ENCODE peak calls at places on chromosomes 7 and 10, in eight cellular contexts. A is A549, K is adrenal gland, D is spleen, X is right lobe of liver, N is tibial nerve, G is heart left ventricle, O is HepG2. M is an unnamed sample.

GRCh38 chr7:142033154-142033553 is 37.5 kb downstream of the MGAM start:
- DNase-seq in G (no peak), D (no peak), O (no peak), N (no peak), A (no peak), K (no peak), X (no peak), M (no peak)

GRCh38 chr7:13988011-13988410 is 1.5 kb downstream of the ETV1 start:
- DNase-seq in O (no peak), G (no peak), K (no peak), A (no peak), N (no peak), X (no peak), D (no peak), M (no peak)

GRCh38 chr10:97169911-97170693 is 15.7 kb downstream of the SLIT1 start:
- DNase-seq in X (no peak), O (no peak), G (no peak), A (peak), N (no peak), D (peak), K (peak), M (no peak)

GRCh38 chr10:36765777-36766176 is 359.6 kb upstream of the ANKRD30A start:
- DNase-seq in O (no peak), D (no peak), X (no peak), K (no peak), A (no peak), N (no peak), G (no peak), M (no peak)

GRCh38 chr10:5902511-5903274 is 12.7 kb downstream of the FBH1 start:
- DNase-seq in X (peak), A (no peak), D (no peak), K (no peak), N (no peak), G (no peak), O (no peak), M (no peak)

GRCh38 chr10:33070101-33070500 is 112.1 kb upstream of the ITGB1 start:
- DNase-seq in D (no peak), N (no peak), G (no peak), X (no peak), A (no peak), O (no peak), K (no peak), M (no peak)

GRCh38 chr7:5419523-5420107 is 4.0 kb downstream of the TNRC18 start:
- DNase-seq in D (no peak), K (no peak), O (peak), A (no peak), N (peak), X (peak), G (peak), M (no peak)

GRCh38 chr10:110739811-110740271 is 95.7 kb downstream of the RBM20 start:
- DNase-seq in G (no peak), X (no peak), A (no peak), K (no peak), D (no peak), O (peak), N (no peak), M (no peak)

GRCh38 chr10:70711911-70712310 is 39.6 kb downstream of the ADAMTS14 start:
- DNase-seq in N (no peak), D (no peak), X (no peak), A (no peak), O (no peak), G (no peak), K (no peak), M (no peak)

GRCh38 chr7:152870106-152870693 is 110.6 kb downstream of the ACTR3B start:
- DNase-seq in N (no peak), K (no peak), O (no peak), X (no peak), D (no peak), A (no peak), G (no peak), M (no peak)

GRCh38 chr7:137642467-137642866 is 204.3 kb downstream of the DGKI start:
- DNase-seq in A (no peak), N (no peak), G (no peak), X (no peak), O (no peak), K (no peak), D (no peak), M (no peak)

GRCh38 chr7:20561908-20562307 is 53.6 kb upstream of the ABCB5 start:
- DNase-seq in N (no peak), X (no peak), D (no peak), A (no peak), O (no peak), K (no peak), G (no peak), M (no peak)

GRCh38 chr7:36208997-36209813 is 56.2 kb downstream of the EEPD1 start:
- DNase-seq in K (no peak), G (no peak), A (no peak), N (no peak), X (no peak), D (no peak), O (peak), M (no peak)

GRCh38 chr10:121449457-121450045 is 148.7 kb downstream of the FGFR2 start:
- DNase-seq in G (no peak), A (no peak), K (no peak), O (no peak), N (no peak), D (no peak), X (no peak), M (no peak)

GRCh38 chr7:43462836-43463235 is 120.1 kb upstream of the STK17A start:
- DNase-seq in G (no peak), K (no peak), N (peak), X (no peak), O (no peak), A (no peak), D (no peak), M (no peak)

GRCh38 chr10:80485410-80486135 is 31.5 kb downstream of the TSPAN14 start:
- DNase-seq in A (no peak), N (no peak), K (no peak), G (no peak), D (no peak), O (no peak), X (no peak), M (peak)

GRCh38 chr10:119526606-119527592 is 15.6 kb downstream of the RGS10 start:
- DNase-seq in A (no peak), G (no peak), N (no peak), O (no peak), K (no peak), X (no peak), D (peak), M (no peak)

GRCh38 chr10:113086282-113086681 is 136.2 kb downstream of the TCF7L2 start:
- DNase-seq in X (no peak), K (no peak), D (no peak), O (peak), N (no peak), G (no peak), A (no peak), M (no peak)

GRCh38 chr10:53754851-53755250 is 982.3 kb upstream of the MBL2 start:
- DNase-seq in D (no peak), G (no peak), O (no peak), N (no peak), A (no peak), X (no peak), K (no peak), M (no peak)

GRCh38 chr10:85900060-85900459 is 466.5 kb downstream of the GRID1 start:
- DNase-seq in K (no peak), O (no peak), D (no peak), G (no peak), A (no peak), X (no peak), N (no peak), M (no peak)

DNA sequence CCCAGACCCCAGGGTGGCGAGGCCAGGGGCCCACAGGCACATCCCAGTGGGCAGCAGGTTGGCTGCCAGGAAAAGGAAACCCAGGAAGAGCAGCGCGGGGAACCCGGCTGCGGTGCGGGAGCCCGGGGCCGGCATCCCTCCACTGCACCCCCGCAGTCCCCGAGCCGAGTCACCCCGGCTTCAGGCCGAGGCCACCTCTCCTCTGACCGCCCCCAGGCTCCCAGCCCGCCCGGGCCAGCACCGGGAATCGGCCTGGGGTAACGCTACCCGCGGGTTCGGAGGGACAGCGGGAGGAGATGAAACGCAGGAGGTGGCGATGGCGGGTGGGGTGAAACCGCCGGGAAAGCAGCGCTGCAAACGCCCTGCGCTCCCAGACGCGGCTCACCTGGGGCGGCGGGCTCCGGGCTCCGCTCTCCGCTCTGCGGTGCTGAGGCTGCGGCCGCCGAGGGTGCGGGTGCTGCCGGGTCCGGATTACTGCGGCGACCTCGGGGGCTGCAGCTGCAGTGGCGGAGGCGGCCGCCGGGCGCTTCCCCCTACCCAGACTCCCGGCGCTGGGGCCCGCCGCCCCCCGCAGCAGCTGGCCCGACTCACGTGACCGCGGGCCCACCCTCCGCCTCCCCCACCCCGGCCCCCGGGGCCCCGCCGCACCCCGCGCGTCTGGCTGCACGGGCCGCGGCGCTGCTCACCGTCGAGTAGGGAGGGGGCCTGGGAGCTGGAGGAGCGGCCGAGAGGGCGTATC is at the start of gene SCRN1:
- DNase-seq in A (peak), K (peak), X (peak), O (peak), N (peak), G (peak), D (peak), M (no peak)
- TF ChIP-seq POLR2A in A (peak), K (peak), X (no peak), O (peak), N (no peak), G (no peak), D (no peak), M (no peak)

GRCh38 chr10:17250736-17251135 is 22.7 kb downstream of the VIM start:
- DNase-seq in D (no peak), X (no peak), N (no peak), K (no peak), O (no peak), A (no peak), G (no peak), M (no peak)
- TF ChIP-seq CTCF in D (peak), X (peak), N (peak), K (no peak), O (no peak), A (peak), G (no peak), M (no peak)

DNA sequence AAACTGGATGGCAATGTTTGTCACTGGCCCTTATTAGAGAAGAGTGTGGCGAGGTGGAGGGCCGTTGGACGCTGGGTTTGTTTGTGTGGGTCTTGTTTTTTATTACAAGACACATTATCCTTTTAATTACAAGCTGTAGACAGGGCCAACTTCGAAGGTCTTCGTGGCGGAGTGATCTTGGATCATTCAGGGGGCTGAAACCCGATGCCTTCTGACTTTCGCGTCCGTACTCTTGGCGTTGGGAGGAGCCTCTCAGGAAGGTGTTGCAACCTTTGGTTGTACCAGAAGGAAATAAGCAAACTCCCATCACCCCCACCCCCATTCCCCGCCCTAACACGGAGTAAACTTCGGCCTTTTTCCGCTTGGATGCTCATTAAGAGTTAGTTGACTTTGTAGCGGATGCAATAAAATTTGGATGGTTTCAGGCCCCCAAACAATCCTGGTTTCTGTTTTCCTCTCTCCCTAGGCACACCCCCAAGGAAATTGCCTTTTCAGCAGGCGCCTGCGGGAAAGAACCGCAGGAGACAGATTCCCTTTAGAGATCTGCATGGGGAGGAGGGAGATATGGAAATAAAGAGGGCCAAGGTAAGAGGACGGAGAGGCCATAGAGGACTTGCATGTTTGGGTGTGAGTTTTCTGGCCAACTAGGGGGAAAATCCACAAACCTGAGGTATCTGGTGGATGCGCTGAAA is 294.5 kb upstream of the NFE2L3 start:
- DNase-seq in O (no peak), K (no peak), X (no peak), A (peak), D (no peak), N (no peak), G (no peak), M (peak)
- TF ChIP-seq POLR2A in O (no peak), K (no peak), X (no peak), A (no peak), D (no peak), N (no peak), G (no peak), M (no peak)

GRCh38 chr7:2537981-2538851 is 17.1 kb downstream of the BRAT1 start:
- DNase-seq in X (peak), G (peak), O (no peak), K (peak), D (peak), N (no peak), A (no peak), M (peak)
- TF ChIP-seq CTCF in X (no peak), G (no peak), O (no peak), K (no peak), D (no peak), N (no peak), A (no peak), M (no peak)

GRCh38 chr10:100239851-100240250 is 10.5 kb upstream of the CHUK start:
- DNase-seq in O (no peak), X (no peak), D (no peak), K (no peak), A (no peak), N (no peak), G (no peak), M (no peak)
- TF ChIP-seq POLR2A in O (no peak), X (no peak), D (no peak), K (no peak), A (no peak), N (no peak), G (no peak), M (no peak)

GRCh38 chr7:112798199-112799159 is 8.3 kb upstream of the TMEM168 start:
- DNase-seq in K (no peak), D (no peak), G (no peak), N (no peak), A (no peak), X (no peak), O (no peak), M (no peak)
- TF ChIP-seq CTCF in K (no peak), D (no peak), G (no peak), N (no peak), A (no peak), X (no peak), O (no peak), M (no peak)

DNA sequence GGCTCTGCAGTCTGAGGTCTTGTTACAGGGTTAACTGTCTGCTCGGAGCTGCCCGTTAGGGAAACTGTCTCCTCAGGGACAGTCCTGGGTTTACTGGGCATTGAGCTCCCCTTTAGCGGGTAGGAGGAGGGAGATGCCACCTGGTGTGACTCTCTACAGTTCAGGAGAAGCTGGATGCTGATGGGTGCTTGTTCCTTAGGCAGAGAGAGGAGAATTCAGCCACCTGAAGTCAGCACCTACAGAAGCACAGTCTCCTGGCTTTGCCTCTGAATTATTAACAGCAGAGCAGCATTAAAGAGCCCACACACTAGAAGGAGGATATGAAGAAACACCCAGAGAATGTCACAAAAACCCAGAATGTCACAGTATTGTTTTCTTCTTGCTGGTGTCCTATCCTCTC is 656 bp downstream of the GIMAP4 start:
- DNase-seq in O (no peak), A (no peak), X (no peak), D (no peak), N (no peak), K (no peak), G (no peak), M (no peak)
- TF ChIP-seq POLR2A in O (no peak), A (no peak), X (no peak), D (no peak), N (no peak), K (no peak), G (no peak), M (no peak)